ENCODE peak calls at places on chromosomes 7 and 10, in five cellular contexts. O is CD8-positive, alpha-beta memory T cell; I is DND-41; D is lower lobe of right lung; K is mesendoderm. T is an unnamed sample. For H3K27me3 and H3K36me3, the result is how much of the 10 kb centered on the place peaks cover.

GRCh38 chr7:92478095-92478494 is 349 bp upstream of the ERVW-1 start:
- DNase-seq in D (no peak), K (no peak), I (no peak), O (no peak), T (no peak)

GRCh38 chr10:71878327-71879034 is 27.4 kb upstream of the PSAP start:
- DNase-seq in I (peak), D (peak), K (peak), O (no peak), T (no peak)

GRCh38 chr10:114899982-114900381 is 38.0 kb upstream of the TRUB1 start:
- DNase-seq in D (no peak), O (no peak), K (no peak), I (no peak), T (no peak)

GRCh38 chr10:112977294-112977951 is 27.4 kb downstream of the TCF7L2 start:
- DNase-seq in O (no peak), D (no peak), K (no peak), I (no peak), T (no peak)

GRCh38 chr10:94178475-94179251 is 184.1 kb downstream of the NOC3L start:
- DNase-seq in K (no peak), O (no peak), D (no peak), I (no peak), T (no peak)

GRCh38 chr10:79310911-79311573 is 36.2 kb upstream of the PPIF start:
- DNase-seq in D (peak), K (no peak), I (no peak), O (no peak), T (no peak)

GRCh38 chr10:130647341-130647740 is 511.1 kb downstream of the GLRX3 start:
- DNase-seq in K (no peak), D (no peak), I (no peak), O (no peak), T (no peak)

GRCh38 chr7:134627775-134628153 is 18.9 kb upstream of the BPGM start:
- DNase-seq in O (no peak), D (no peak), I (no peak), K (no peak), T (no peak)

GRCh38 chr7:1654738-1655490 is 15.2 kb upstream of the ELFN1 start:
- DNase-seq in O (no peak), I (no peak), D (no peak), K (no peak), T (no peak)

GRCh38 chr10:67612577-67613537 is 83.1 kb downstream of the CTNNA3 start:
- DNase-seq in K (no peak), O (peak), I (peak), D (no peak), T (peak)

GRCh38 chr10:97830064-97830463 is 19.6 kb upstream of the GOLGA7B start:
- DNase-seq in D (peak), O (no peak), I (no peak), K (no peak), T (no peak)

GRCh38 chr10:103923502-103923901 is 5.5 kb upstream of the STN1 start:
- DNase-seq in I (no peak), O (no peak), D (no peak), K (peak), T (no peak)

GRCh38 chr10:7417103-7417623 is 6.3 kb upstream of the SFMBT2 start:
- DNase-seq in I (no peak), K (peak), D (no peak), O (no peak), T (peak)

GRCh38 chr10:78035437-78035836 is 1.8 kb downstream of the RPS24 start:
- DNase-seq in O (no peak), K (no peak), I (no peak), D (no peak), T (no peak)

GRCh38 chr7:131819891-131820290 is 263.5 kb upstream of the PODXL start:
- DNase-seq in K (peak), I (no peak), D (no peak), O (no peak), T (no peak)

GRCh38 chr7:123594813-123595241 is 6.8 kb upstream of the ASB15 start:
- DNase-seq in I (no peak), O (no peak), K (peak), D (peak), T (no peak)

GRCh38 chr7:90552521-90552920 is 43.6 kb upstream of the CDK14 start:
- DNase-seq in I (no peak), D (no peak), O (no peak), K (no peak), T (no peak)

GRCh38 chr7:80823066-80823465 is 95.8 kb downstream of the SEMA3C start:
- DNase-seq in I (no peak), O (no peak), K (no peak), D (no peak), T (no peak)

GRCh38 chr10:88270871-88271713 is 312.0 kb downstream of the RNLS start:
- DNase-seq in D (no peak), K (no peak), I (peak), O (peak), T (no peak)

GRCh38 chr7:113483657-113484056 is 365.3 kb upstream of the SMIM30 start:
- DNase-seq in K (no peak), D (peak), I (no peak), O (no peak), T (no peak)

GRCh38 chr7:47771301-47771989 is 176.8 kb downstream of the PKD1L1 start:
- DNase-seq in D (no peak), I (no peak), K (no peak), O (no peak), T (no peak)

GRCh38 chr7:142801601-142802295 is 31.0 kb downstream of the PRSS2 start:
- DNase-seq in O (no peak), K (no peak), D (no peak), I (peak), T (peak)

DNA sequence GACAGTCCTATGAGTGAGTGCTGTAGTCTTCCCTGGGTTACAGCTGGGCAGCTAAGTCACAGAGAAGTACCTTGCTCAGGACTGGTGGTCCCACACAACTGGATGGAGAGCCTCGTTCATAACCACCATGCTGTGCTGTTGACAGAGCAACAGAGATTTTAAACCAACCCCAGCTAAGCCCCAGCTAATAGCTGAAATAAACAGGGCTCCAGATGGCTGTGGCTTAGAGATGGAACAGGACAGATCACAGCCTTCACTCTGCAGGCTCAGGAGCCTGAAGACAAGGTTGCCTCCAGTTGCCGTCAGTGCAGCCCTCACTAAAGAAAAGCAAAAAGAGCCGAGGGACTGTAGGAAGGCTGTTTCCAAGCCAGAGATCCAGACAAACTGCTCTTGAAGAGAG is 4.0 kb downstream of the HTRA1 start:
- DNase-seq in I (no peak), O (no peak), K (no peak), D (no peak), T (no peak)
- H3K27me3 ChIP-seq in I (under half), O (under half), K (under half), D (under half), T (under half)

GRCh38 chr10:27145937-27146336 is 8.2 kb downstream of the YME1L1 start:
- DNase-seq in I (no peak), D (no peak), O (no peak), K (no peak), T (no peak)
- H3K36me3 ChIP-seq in I (half or more), D (half or more), O (under half), K (under half), T (half or more)

GRCh38 chr7:128164955-128165670 is 76.0 kb upstream of the LEP start:
- DNase-seq in O (no peak), D (no peak), K (no peak), I (no peak), T (no peak)
- H3K27me3 ChIP-seq in O (under half), D (half or more), K (under half), I (under half), T (under half)

GRCh38 chr7:24172859-24173258 is 111.1 kb upstream of the NPY start:
- DNase-seq in I (no peak), O (no peak), K (peak), D (no peak), T (no peak)

GRCh38 chr7:24169077-24169624 is 114.8 kb upstream of the NPY start:
- DNase-seq in I (no peak), D (no peak), K (no peak), O (no peak), T (no peak)
- H3K36me3 ChIP-seq in I (under half), D (under half), K (under half), O (under half), T (under half)

GRCh38 chr10:101155896-101156295 is 24.8 kb downstream of the TLX1 start:
- DNase-seq in I (no peak), O (no peak), D (no peak), K (no peak), T (no peak)
- H3K27me3 ChIP-seq in I (under half), O (under half), D (half or more), K (under half), T (under half)

GRCh38 chr7:99453105-99453504 is 12.9 kb downstream of the ATP5MF start:
- DNase-seq in K (no peak), I (no peak), O (no peak), D (no peak), T (no peak)
- H3K36me3 ChIP-seq in K (under half), I (half or more), O (under half), D (half or more), T (half or more)

T was measured in CD4-positive, CD25-positive, alpha-beta regulatory T cell.